ENCODE peak calls at places on chromosomes 4 and X, in seven cellular contexts. D is cardiac septum; H is A172; O is endothelial cell; L is EH; T is activated naive CD4-positive, alpha-beta T cell; P is activated effector memory CD4-positive, alpha-beta T cell treated with Interleukin-2 at 50 U/mL for 16 hours. G is an unnamed sample.

GRCh38 chr4:172650758-172651495 is 517.7 kb upstream of the GALNT7 start:
- DNase-seq in P (no peak), L (no peak), D (no peak), T (no peak), H (no peak), O (no peak), G (no peak)

GRCh38 chrX:122046226-122046625 is 998.8 kb downstream of the GLUD2 start:
- DNase-seq in P (no peak), L (peak; percentile 11), T (no peak), D (no peak), H (no peak), O (no peak), G (peak; percentile 51)

GRCh38 chrX:63784902-63785692 is at the start of gene ARHGEF9:
- DNase-seq in P (no peak), T (no peak), H (no peak), D (no peak), L (peak; percentile 12), O (peak; percentile 34), G (no peak)

GRCh38 chr4:27463816-27464215 is 603.2 kb downstream of the STIM2 start:
- DNase-seq in P (no peak), O (no peak), D (no peak), L (peak; percentile 81), T (no peak), H (peak; percentile 63), G (peak; percentile 68)

GRCh38 chrX:40366661-40367060 is 214.1 kb upstream of the ATP6AP2 start:
- DNase-seq in P (no peak), L (no peak), O (no peak), T (no peak), H (no peak), D (no peak), G (no peak)

GRCh38 chr4:31104596-31104995 is 384.4 kb downstream of the PCDH7 start:
- DNase-seq in P (no peak), L (no peak), T (no peak), H (no peak), O (no peak), D (no peak), G (no peak)

GRCh38 chrX:48461830-48462229 is 8.2 kb downstream of the SLC38A5 start:
- DNase-seq in H (no peak), O (no peak), T (no peak), L (no peak), P (no peak), D (no peak), G (peak; percentile 63)

GRCh38 chr4:148059617-148060180 is 327.8 kb downstream of the ARHGAP10 start:
- DNase-seq in L (no peak), H (no peak), O (no peak), D (no peak), P (no peak), T (no peak), G (no peak)

GRCh38 chr4:19831644-19832285 is 419.9 kb upstream of the SLIT2 start:
- DNase-seq in L (peak; percentile 65), D (no peak), H (no peak), O (no peak), T (no peak), P (no peak), G (no peak)

GRCh38 chr4:123977623-123978022 is 581.0 kb downstream of the SPRY1 start:
- DNase-seq in H (no peak), O (no peak), P (no peak), D (no peak), T (no peak), L (no peak), G (no peak)

GRCh38 chr4:35723973-35724372 is 520.3 kb downstream of the ARAP2 start:
- DNase-seq in H (no peak), L (no peak), D (no peak), P (no peak), T (no peak), O (no peak), G (no peak)

GRCh38 chrX:275967-276587 is 5.1 kb upstream of the PLCXD1 start:
- DNase-seq in T (no peak), L (peak; percentile 80), D (peak; percentile 92), P (peak; percentile 23), H (peak; percentile 67), O (peak; percentile 52), G (peak; percentile 64)

GRCh38 chrX:19479458-19479857 is 35.9 kb downstream of the MAP3K15 start:
- DNase-seq in P (no peak), T (no peak), L (no peak), D (no peak), O (no peak), H (no peak), G (no peak)

GRCh38 chr4:185847352-185848078 is 35.5 kb upstream of the SORBS2 start:
- DNase-seq in T (no peak), P (no peak), H (peak; percentile 94), D (no peak), L (peak; percentile 93), O (no peak), G (peak; percentile 65)

GRCh38 chr4:182738283-182739047 is 178.7 kb downstream of the DCTD start:
- DNase-seq in O (no peak), L (peak; percentile 65), T (no peak), H (no peak), D (no peak), P (no peak), G (peak; percentile 33)

GRCh38 chrX:123993904-123994635 is 32.6 kb downstream of the STAG2 start:
- DNase-seq in T (no peak), D (no peak), P (no peak), O (no peak), L (peak; percentile 22), H (no peak), G (no peak)

GRCh38 chr4:108693211-108693610 is 42.8 kb downstream of the OSTC start:
- DNase-seq in P (no peak), T (no peak), D (no peak), H (no peak), L (no peak), O (no peak), G (no peak)